ENCODE peak calls at places on chromosomes 6 and 20, in four cellular contexts. R, H, S and W are unnamed samples. For H3K4me1, the result is how much of the 10 kb centered on the place peaks cover.

GRCh38 chr20:14790771-14791517 is 453.5 kb upstream of the FLRT3 start:
- DNase-seq in R (no peak), H (no peak), S (no peak), W (no peak)

GRCh38 chr20:62760536-62761057 is 35.7 kb upstream of the MRGBP start:
- DNase-seq in R (no peak), H (no peak), S (no peak), W (peak)

GRCh38 chr20:63734946-63735858 is 1.3 kb upstream of the LIME1 start:
- DNase-seq in R (no peak), H (no peak), S (no peak), W (peak)

GRCh38 chr6:113893866-113894265 is 36.7 kb downstream of the MARCKS start:
- DNase-seq in R (no peak), H (no peak), S (no peak), W (no peak)

GRCh38 chr6:150079604-150080003 is 10.7 kb upstream of the ULBP3 start:
- DNase-seq in R (no peak), H (no peak), S (peak), W (no peak)

GRCh38 chr6:53679446-53679933 is 13.9 kb upstream of the KLHL31 start:
- DNase-seq in R (no peak), H (peak), S (peak), W (no peak)

GRCh38 chr20:64107736-64108457 is 532 bp upstream of the NPBWR2 start:
- DNase-seq in R (no peak), H (no peak), S (no peak), W (no peak)

GRCh38 chr6:111813247-111814162 is 59.7 kb downstream of the FYN start:
- DNase-seq in R (no peak), H (no peak), S (no peak), W (no peak)

GRCh38 chr20:14197097-14197496 is 140.3 kb downstream of the FLRT3 start:
- DNase-seq in R (no peak), H (no peak), S (no peak), W (no peak)

GRCh38 chr20:50144362-50144761 is 9.2 kb downstream of the PEDS1 start:
- DNase-seq in R (peak), H (no peak), S (no peak), W (no peak)

GRCh38 chr6:88982720-88983119 is 19.3 kb upstream of the RNGTT start:
- DNase-seq in R (peak), H (peak), S (peak), W (peak)

GRCh38 chr6:12769556-12770255 is 53.1 kb downstream of the PHACTR1 start:
- DNase-seq in R (no peak), H (no peak), S (no peak), W (no peak)

GRCh38 chr6:1396952-1397868 is 7.8 kb downstream of the FOXF2 start:
- DNase-seq in R (peak), H (peak), S (peak), W (peak)

GRCh38 chr6:113050979-113051378 is 703.8 kb downstream of the RFPL4B start:
- DNase-seq in R (no peak), H (peak), S (no peak), W (no peak)

GRCh38 chr6:149925253-149925973 is 2.5 kb upstream of the RAET1G start:
- DNase-seq in R (no peak), H (no peak), S (peak), W (peak)

GRCh38 chr6:111423960-111424846 is 58.8 kb downstream of the REV3L start:
- DNase-seq in R (peak), H (peak), S (peak), W (peak)

GRCh38 chr20:11755071-11755881 is 162.4 kb upstream of the BTBD3 start:
- DNase-seq in R (no peak), H (no peak), S (peak), W (no peak)

GRCh38 chr20:59622496-59622895 is 18.2 kb downstream of the PHACTR3 start:
- DNase-seq in R (no peak), H (no peak), S (no peak), W (no peak)

GRCh38 chr6:64224819-64225218 is 589.2 kb downstream of the PHF3 start:
- DNase-seq in R (no peak), H (no peak), S (peak), W (no peak)

GRCh38 chr6:157645201-157645795 is 177.7 kb upstream of the SNX9 start:
- DNase-seq in R (no peak), H (no peak), S (no peak), W (no peak)

GRCh38 chr6:12208190-12208589 is 82.0 kb upstream of the EDN1 start:
- DNase-seq in R (peak), H (no peak), S (no peak), W (peak)

GRCh38 chr6:84536914-84537638 is 227.3 kb downstream of the TBX18 start:
- DNase-seq in R (no peak), H (no peak), S (no peak), W (no peak)
- TF ChIP-seq CTCF in R (no peak), H (no peak), S (peak), W (no peak)

DNA sequence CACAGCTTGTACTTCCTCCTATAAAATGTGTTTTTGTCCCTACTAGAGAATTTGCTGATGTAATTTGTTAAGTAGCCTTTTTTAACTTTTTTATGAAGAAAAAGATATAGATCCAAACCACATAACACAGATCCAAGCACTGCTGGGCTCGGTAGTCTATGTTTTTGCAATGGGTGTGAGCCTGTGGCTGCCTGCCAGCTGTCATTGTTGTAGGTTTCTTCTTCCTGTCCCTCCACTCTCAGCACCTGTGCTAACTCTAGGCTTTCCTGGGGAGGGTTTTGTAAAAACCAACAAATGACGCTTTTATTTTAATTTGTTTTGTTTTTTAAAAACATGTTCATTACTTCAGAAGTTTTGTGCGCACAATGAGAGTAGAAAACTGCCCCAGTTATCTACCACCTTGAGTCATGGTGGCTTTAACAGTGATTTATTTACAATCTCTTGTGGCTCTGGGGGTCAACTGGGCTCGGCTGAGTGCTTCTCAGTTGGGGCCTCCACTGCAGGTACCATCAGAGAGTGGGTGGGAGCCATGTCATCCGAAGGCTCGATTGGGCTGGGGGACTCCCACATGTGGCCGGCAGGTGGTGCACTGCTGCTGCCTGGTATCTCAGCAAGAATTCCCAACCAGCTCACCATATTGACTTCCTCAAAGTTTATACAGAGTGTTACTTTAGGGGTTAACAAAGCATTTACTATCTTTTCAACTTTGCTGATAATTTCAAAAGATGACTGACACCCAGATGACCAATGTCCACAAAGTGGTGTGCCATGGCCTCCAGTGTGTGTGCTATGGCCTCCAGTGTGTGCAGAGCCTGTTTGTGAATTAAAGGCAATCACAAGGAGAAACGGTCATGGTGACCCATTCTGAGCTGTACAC is 3.0 kb upstream of the CCR6 start:
- DNase-seq in R (peak), H (no peak), S (no peak), W (peak)
- H3K4me1 ChIP-seq in R (under half), H (under half), S (under half), W (under half)

GRCh38 chr6:28488916-28489365 is 26.7 kb downstream of the GPX6 start:
- DNase-seq in R (no peak), H (peak), S (peak), W (no peak)
- H3K4me3 ChIP-seq in R (peak), H (peak), S (peak), W (no peak)

GRCh38 chr6:33966536-33966935 is 162.7 kb upstream of the MLN start:
- DNase-seq in R (no peak), H (no peak), S (no peak), W (no peak)
- TF ChIP-seq CTCF in R (no peak), H (no peak), S (no peak), W (no peak)

GRCh38 chr6:6804843-6805680 is 216.5 kb downstream of the LY86 start:
- DNase-seq in R (peak), H (no peak), S (no peak), W (no peak)

GRCh38 chr6:6808915-6809314 is 220.4 kb downstream of the LY86 start:
- DNase-seq in R (no peak), H (no peak), S (no peak), W (no peak)

GRCh38 chr6:6803180-6803978 is 214.9 kb downstream of the LY86 start:
- DNase-seq in R (peak), H (no peak), S (no peak), W (peak)

GRCh38 chr6:6808343-6808742 is 219.8 kb downstream of the LY86 start:
- DNase-seq in R (no peak), H (no peak), S (no peak), W (no peak)

DNA sequence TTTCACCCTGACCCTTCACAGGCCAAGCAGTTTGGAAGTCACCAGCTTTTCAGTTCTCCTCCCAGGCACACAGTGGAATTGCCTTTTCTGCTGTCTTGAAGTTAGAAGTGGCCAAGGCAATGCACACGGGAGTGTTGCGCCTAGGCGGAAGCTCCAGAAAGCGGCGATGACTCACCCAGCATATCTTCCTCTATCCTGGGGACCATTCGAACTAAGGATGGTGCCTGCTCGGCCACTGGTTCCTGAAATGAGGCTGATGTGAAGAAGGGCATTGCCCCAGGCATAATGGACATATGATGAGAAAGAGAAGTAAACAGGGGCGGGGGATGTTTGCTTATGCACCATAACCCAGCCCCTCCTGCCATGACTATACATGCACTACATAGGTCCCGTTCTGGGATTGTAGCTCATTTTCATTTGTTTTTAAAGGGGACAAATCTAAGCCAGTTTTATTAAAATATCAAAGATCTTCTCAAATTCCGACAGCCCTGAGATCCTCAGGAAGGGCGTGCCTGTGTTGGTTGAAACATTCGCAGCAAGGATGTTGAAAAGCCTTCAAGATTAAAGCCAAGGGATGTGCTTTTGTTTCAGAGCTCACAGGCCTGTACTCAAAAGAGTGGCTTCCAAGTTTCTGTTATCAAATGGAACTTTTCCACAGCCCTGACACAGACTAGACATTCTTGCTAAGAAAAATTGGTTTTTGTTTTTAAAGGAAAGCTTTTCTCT is 218.4 kb downstream of the LY86 start:
- DNase-seq in R (peak), H (no peak), S (no peak), W (no peak)
- H3K4me1 ChIP-seq in R (under half), H (under half), S (under half), W (under half)

DNA sequence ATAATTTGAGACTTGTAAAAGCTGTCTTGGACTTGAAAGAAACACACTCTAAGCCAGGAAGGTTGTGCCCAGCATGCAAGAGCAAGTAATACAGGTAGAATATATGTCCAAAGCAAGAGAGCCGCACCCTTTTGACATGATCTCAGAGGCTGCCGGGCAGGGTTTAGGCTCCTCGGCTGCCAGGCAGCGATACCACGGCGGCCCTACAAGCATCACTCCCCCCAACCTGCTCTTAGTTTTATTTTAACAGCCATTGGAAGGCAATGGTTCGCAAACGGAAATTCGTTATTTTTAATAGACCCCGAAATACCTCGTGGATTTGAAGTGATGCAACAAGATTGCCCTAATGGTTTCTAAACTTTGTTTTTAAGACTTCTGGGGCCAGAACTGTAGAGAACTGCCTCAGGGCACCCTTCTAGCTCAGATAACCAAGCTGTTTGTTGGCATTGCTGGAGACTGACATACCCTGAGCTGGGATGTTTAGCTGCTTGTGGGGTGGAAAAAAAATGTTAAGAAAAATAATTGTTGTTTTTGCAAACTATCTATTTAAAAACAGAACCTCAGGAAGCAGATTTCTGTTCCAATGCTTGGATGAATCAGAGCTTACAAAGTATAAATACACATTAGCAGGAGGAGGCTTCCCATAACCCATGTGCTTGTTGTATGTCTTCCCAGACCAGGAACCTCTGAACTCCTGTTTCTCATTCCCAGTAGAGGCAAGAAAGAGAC is 39.0 kb downstream of the JAG1 start:
- DNase-seq in R (no peak), H (no peak), S (no peak), W (no peak)
- H3K4me3 ChIP-seq in R (no peak), H (no peak), S (no peak), W (no peak)

DNA sequence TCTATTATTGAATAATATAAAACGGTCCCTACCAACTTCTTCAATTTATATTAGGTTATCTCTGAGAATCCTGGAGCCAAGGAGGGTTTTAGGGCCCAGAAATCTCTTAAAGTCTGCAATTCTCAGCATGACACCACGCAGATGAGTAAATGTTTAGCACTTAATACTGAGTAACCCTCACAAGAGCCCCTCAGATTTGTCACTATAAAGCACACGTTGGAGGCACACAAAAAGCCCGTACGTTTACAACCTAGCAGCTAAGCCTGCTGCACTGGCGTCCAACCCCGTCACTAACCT is 1.2 kb downstream of the CPNE1 start:
- DNase-seq in R (no peak), H (no peak), S (no peak), W (no peak)
- TF ChIP-seq CTCF in R (no peak), H (no peak), S (no peak), W (no peak)

GRCh38 chr6:2560140-2560818 is 190.4 kb downstream of the MYLK4 start:
- DNase-seq in R (no peak), H (no peak), S (no peak), W (no peak)
- H3K4me1 ChIP-seq in R (under half), H (under half), S (under half), W (under half)

DNA sequence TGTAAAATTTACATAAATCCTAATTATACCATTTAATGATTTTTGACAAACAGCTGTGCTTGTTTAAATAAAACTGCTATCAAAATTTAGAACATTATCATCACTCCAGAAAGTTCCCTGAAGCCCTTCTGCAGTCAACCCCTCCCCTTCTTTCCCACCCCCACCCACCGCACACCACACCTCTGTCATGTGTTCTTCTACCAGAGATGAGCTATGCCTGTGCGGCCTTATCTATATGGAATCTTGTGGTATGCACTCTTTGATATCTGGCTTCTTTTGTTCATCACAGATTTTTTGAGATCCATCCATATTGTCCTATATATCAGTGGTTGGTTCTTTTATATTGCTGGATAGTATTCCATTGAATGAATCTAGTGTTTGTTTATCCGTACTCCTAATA is 7.2 kb downstream of the MYLIP start:
- DNase-seq in R (no peak), H (no peak), S (no peak), W (no peak)
- H3K4me3 ChIP-seq in R (no peak), H (no peak), S (no peak), W (no peak)

DNA sequence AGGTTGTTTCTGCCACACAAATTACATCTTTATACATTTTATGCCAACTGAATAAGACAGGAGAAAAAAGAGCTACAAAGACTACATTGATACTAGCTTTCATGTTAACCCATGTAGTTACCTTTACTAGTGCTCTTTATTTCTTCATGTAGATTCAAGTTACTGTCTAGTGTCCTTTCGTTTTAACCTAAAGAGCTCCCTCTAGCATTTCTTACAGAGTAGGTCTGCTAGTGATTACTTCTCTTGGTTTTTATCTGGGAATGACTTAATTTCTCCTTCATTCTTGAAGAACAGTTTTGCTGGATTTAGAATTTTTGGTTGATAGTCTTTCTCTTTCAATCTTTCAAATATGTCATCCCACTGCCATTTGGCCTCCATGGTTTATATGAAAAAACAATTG is 21.2 kb upstream of the NOP56 start:
- DNase-seq in R (no peak), H (no peak), S (peak), W (no peak)
- TF ChIP-seq CTCF in R (no peak), H (peak), S (peak), W (no peak)